ENCODE peak calls at places on chromosomes 2 and 18, in five cellular contexts. A, L, J, B and O are unnamed samples.

GRCh38 chr2:170228429-170228828 is 50.5 kb downstream of the MYO3B start:
- DNase-seq in A (no peak), L (no peak), J (no peak), B (no peak), O (no peak)

GRCh38 chr2:186728631-186729030 is 34.8 kb downstream of the FAM171B start:
- DNase-seq in A (no peak), L (no peak), J (no peak), B (no peak), O (no peak)

GRCh38 chr18:55407191-55407590 is 180.8 kb downstream of the TCF4 start:
- DNase-seq in A (no peak), L (no peak), J (no peak), B (no peak), O (no peak)

GRCh38 chr18:2847341-2848144 is 737 bp downstream of the EMILIN2 start:
- DNase-seq in A (peak), L (peak), J (peak), B (peak), O (no peak)

GRCh38 chr18:80065705-80066104 is 31.5 kb downstream of the RBFA start:
- DNase-seq in A (no peak), L (no peak), J (no peak), B (no peak), O (no peak)

GRCh38 chr2:131584940-131585339 is 57.3 kb downstream of the CCDC74A start:
- DNase-seq in A (peak), L (no peak), J (no peak), B (no peak), O (no peak)

GRCh38 chr2:232951891-232952290 is 61.2 kb downstream of the NGEF start:
- DNase-seq in A (no peak), L (no peak), J (no peak), B (no peak), O (no peak)

GRCh38 chr2:46485002-46485401 is 5.6 kb downstream of the TMEM247 start:
- DNase-seq in A (no peak), L (no peak), J (no peak), B (no peak), O (no peak)

GRCh38 chr2:207282916-207283315 is 117.2 kb upstream of the KLF7 start:
- DNase-seq in A (no peak), L (peak), J (no peak), B (no peak), O (no peak)

GRCh38 chr2:227592694-227593387 is 5.9 kb upstream of the SCYGR2 start:
- DNase-seq in A (no peak), L (no peak), J (peak), B (no peak), O (no peak)

GRCh38 chr18:34031810-34032209 is 192.9 kb downstream of the NOL4 start:
- DNase-seq in A (no peak), L (no peak), J (no peak), B (no peak), O (no peak)

GRCh38 chr2:41321341-41321740 is 726.5 kb upstream of the PKDCC start:
- DNase-seq in A (no peak), L (no peak), J (no peak), B (no peak), O (no peak)

GRCh38 chr2:134244587-134244986 is 9.3 kb upstream of the MGAT5 start:
- DNase-seq in A (no peak), L (no peak), J (no peak), B (no peak), O (no peak)

GRCh38 chr2:73856214-73856613 is 27.5 kb downstream of the STAMBP start:
- DNase-seq in A (no peak), L (peak), J (peak), B (no peak), O (no peak)

GRCh38 chr2:43273477-43273876 is 47.1 kb upstream of the ZFP36L2 start:
- DNase-seq in A (no peak), L (no peak), J (no peak), B (no peak), O (no peak)